ENCODE peak calls at places on chromosome 22, in seven cellular contexts. I, V, P, B, U, X and F are unnamed samples.

GRCh38 chr22:50012201-50013181 is at the start of gene IL17REL:
- DNase-seq in B (peak), V (no peak), I (no peak), P (no peak), U (no peak), X (no peak), F (no peak)

GRCh38 chr22:47094861-47095330 is 332.4 kb downstream of the TBC1D22A start:
- DNase-seq in I (no peak), P (no peak), B (no peak), X (no peak), V (no peak), U (no peak), F (no peak)

GRCh38 chr22:23218867-23219251 is 38.5 kb downstream of the BCR start:
- DNase-seq in V (no peak), X (peak), I (no peak), P (no peak), B (peak), U (no peak), F (no peak)

GRCh38 chr22:24827305-24827704 is 21.3 kb downstream of the SGSM1 start:
- DNase-seq in P (no peak), B (no peak), X (no peak), I (no peak), V (no peak), U (no peak), F (no peak)

GRCh38 chr22:22943521-22944267 is 56.1 kb downstream of the IGLL5 start:
- DNase-seq in X (no peak), U (no peak), I (no peak), B (peak), V (no peak), P (peak), F (no peak)

GRCh38 chr22:29733362-29734322 is 13.8 kb downstream of the CABP7 start:
- DNase-seq in X (no peak), U (peak), I (no peak), B (peak), V (no peak), P (no peak), F (no peak)

GRCh38 chr22:46007003-46007847 is 30.3 kb upstream of the WNT7B start:
- DNase-seq in I (peak), V (no peak), X (no peak), U (no peak), B (peak), P (no peak), F (no peak)

GRCh38 chr22:42992092-42992491 is 22.9 kb downstream of the PACSIN2 start:
- DNase-seq in X (no peak), B (no peak), P (no peak), V (no peak), I (no peak), U (no peak), F (no peak)

GRCh38 chr22:40058265-40058664 is 63.5 kb downstream of the FAM83F start:
- DNase-seq in V (no peak), I (no peak), B (no peak), P (no peak), U (no peak), X (no peak), F (no peak)

GRCh38 chr22:22772396-22772795 is 115.2 kb upstream of the IGLL5 start:
- DNase-seq in U (no peak), P (no peak), V (no peak), I (no peak), X (no peak), B (no peak), F (no peak)

GRCh38 chr22:24494535-24495364 is at the start of gene UPB1:
- DNase-seq in U (no peak), P (no peak), B (no peak), V (no peak), I (no peak), X (no peak), F (no peak)

GRCh38 chr22:37624017-37624365 is 15.4 kb downstream of the GGA1 start:
- DNase-seq in I (no peak), V (no peak), U (no peak), X (no peak), P (no peak), B (no peak), F (no peak)

GRCh38 chr22:46122511-46122971 is 27.8 kb upstream of the PPARA start:
- DNase-seq in V (no peak), P (peak), U (no peak), I (peak), X (peak), B (peak), F (no peak)

GRCh38 chr22:46250035-46250782 is at the start of gene CDPF1:
- DNase-seq in B (peak), U (peak), X (peak), V (peak), P (peak), I (peak), F (no peak)

GRCh38 chr22:17675584-17675983 is 37.0 kb downstream of the BCL2L13 start:
- DNase-seq in U (no peak), I (no peak), P (no peak), V (no peak), B (no peak), X (no peak), F (no peak)

GRCh38 chr22:20523118-20523983 is 15.9 kb downstream of the MED15 start:
- DNase-seq in V (no peak), B (no peak), I (no peak), P (peak), U (no peak), X (no peak), F (no peak)

GRCh38 chr22:21044931-21045584 is 688 bp upstream of the LRRC74B start:
- DNase-seq in U (no peak), V (no peak), B (peak), X (no peak), P (peak), I (no peak), F (no peak)

GRCh38 chr22:49803134-49803533 is 24.5 kb downstream of the BRD1 start:
- DNase-seq in U (no peak), B (no peak), I (no peak), P (no peak), V (no peak), X (no peak), F (no peak)

GRCh38 chr22:42717197-42717967 is 3.3 kb downstream of the A4GALT start:
- DNase-seq in B (no peak), I (no peak), V (peak), U (no peak), X (no peak), P (peak), F (no peak)

GRCh38 chr22:45887202-45888131 is 89.5 kb downstream of the WNT7B start:
- DNase-seq in U (no peak), X (no peak), P (no peak), I (no peak), B (no peak), V (no peak), F (no peak)

GRCh38 chr22:31098633-31099110 is 8.7 kb downstream of the SELENOM start:
- DNase-seq in V (no peak), X (no peak), P (peak), U (no peak), I (no peak), B (peak), F (no peak)

GRCh38 chr22:20244744-20245576 is 23.2 kb downstream of the RTN4R start:
- DNase-seq in B (peak), X (no peak), I (no peak), U (no peak), P (peak), V (no peak), F (no peak)

GRCh38 chr22:42168476-42168875 is 37.9 kb upstream of the CYP2D6 start:
- DNase-seq in P (no peak), B (no peak), V (no peak), U (no peak), X (no peak), I (no peak), F (no peak)

GRCh38 chr22:32850591-32851517 is 49.3 kb downstream of the TIMP3 start:
- DNase-seq in U (no peak), I (no peak), B (no peak), X (no peak), V (no peak), P (no peak), F (no peak)

GRCh38 chr22:24989541-24989951 is 37.0 kb downstream of the KIAA1671 start:
- DNase-seq in X (no peak), U (no peak), B (no peak), P (no peak), V (no peak), I (no peak), F (no peak)

GRCh38 chr22:23243859-23244689 is 63.8 kb downstream of the BCR start:
- DNase-seq in B (no peak), V (no peak), P (no peak), U (no peak), I (no peak), X (no peak), F (no peak)

GRCh38 chr22:41642711-41643110 is 21.6 kb downstream of the XRCC6 start:
- DNase-seq in U (no peak), I (no peak), P (no peak), V (no peak), X (no peak), B (no peak), F (no peak)

GRCh38 chr22:49608228-49608627 is 219.4 kb downstream of the BRD1 start:
- DNase-seq in V (no peak), P (no peak), B (no peak), X (no peak), I (no peak), U (no peak), F (no peak)

GRCh38 chr22:24155597-24156145 is 25.6 kb upstream of the SUSD2 start:
- DNase-seq in U (no peak), I (no peak), X (peak), B (peak), P (peak), V (no peak), F (no peak)

GRCh38 chr22:45997077-45997774 is 20.3 kb upstream of the WNT7B start:
- DNase-seq in P (peak), X (no peak), I (no peak), V (no peak), B (no peak), U (no peak), F (no peak)

GRCh38 chr22:32700186-32700882 is 101.2 kb upstream of the TIMP3 start:
- DNase-seq in P (no peak), B (no peak), I (no peak), U (no peak), V (no peak), X (peak), F (no peak)

GRCh38 chr22:29011200-29011867 is 50.3 kb downstream of the C22orf31 start:
- DNase-seq in U (no peak), X (no peak), V (no peak), P (no peak), B (no peak), I (no peak), F (no peak)

GRCh38 chr22:25494774-25495173 is 69.7 kb upstream of the GRK3 start:
- DNase-seq in P (no peak), B (no peak), V (no peak), U (peak), I (no peak), X (no peak), F (no peak)

GRCh38 chr22:20111045-20111688 is 4.7 kb upstream of the RANBP1 start:
- DNase-seq in V (no peak), B (peak), P (peak), U (no peak), X (peak), I (peak), F (no peak)

GRCh38 chr22:27490080-27490479 is 311.5 kb downstream of the MN1 start:
- DNase-seq in I (no peak), X (no peak), U (no peak), V (no peak), P (no peak), B (no peak), F (no peak)
- TF ChIP-seq CTCF in I (no peak), X (no peak), U (no peak), V (no peak), P (no peak), B (no peak), F (no peak)

GRCh38 chr22:48488149-48488551 is 1339.5 kb downstream of the BRD1 start:
- DNase-seq in I (no peak), V (no peak), U (no peak), P (no peak), B (peak), X (no peak), F (no peak)

GRCh38 chr22:48491451-48491941 is 1336.2 kb downstream of the BRD1 start:
- DNase-seq in U (no peak), B (no peak), P (no peak), X (no peak), I (no peak), V (no peak), F (no peak)

GRCh38 chr22:48490513-48491411 is 1336.9 kb downstream of the BRD1 start:
- DNase-seq in I (no peak), U (no peak), V (no peak), B (no peak), P (no peak), X (no peak), F (no peak)

GRCh38 chr22:48488611-48489456 is 1338.8 kb downstream of the BRD1 start:
- DNase-seq in U (no peak), I (no peak), X (no peak), P (no peak), V (no peak), B (peak), F (no peak)

DNA sequence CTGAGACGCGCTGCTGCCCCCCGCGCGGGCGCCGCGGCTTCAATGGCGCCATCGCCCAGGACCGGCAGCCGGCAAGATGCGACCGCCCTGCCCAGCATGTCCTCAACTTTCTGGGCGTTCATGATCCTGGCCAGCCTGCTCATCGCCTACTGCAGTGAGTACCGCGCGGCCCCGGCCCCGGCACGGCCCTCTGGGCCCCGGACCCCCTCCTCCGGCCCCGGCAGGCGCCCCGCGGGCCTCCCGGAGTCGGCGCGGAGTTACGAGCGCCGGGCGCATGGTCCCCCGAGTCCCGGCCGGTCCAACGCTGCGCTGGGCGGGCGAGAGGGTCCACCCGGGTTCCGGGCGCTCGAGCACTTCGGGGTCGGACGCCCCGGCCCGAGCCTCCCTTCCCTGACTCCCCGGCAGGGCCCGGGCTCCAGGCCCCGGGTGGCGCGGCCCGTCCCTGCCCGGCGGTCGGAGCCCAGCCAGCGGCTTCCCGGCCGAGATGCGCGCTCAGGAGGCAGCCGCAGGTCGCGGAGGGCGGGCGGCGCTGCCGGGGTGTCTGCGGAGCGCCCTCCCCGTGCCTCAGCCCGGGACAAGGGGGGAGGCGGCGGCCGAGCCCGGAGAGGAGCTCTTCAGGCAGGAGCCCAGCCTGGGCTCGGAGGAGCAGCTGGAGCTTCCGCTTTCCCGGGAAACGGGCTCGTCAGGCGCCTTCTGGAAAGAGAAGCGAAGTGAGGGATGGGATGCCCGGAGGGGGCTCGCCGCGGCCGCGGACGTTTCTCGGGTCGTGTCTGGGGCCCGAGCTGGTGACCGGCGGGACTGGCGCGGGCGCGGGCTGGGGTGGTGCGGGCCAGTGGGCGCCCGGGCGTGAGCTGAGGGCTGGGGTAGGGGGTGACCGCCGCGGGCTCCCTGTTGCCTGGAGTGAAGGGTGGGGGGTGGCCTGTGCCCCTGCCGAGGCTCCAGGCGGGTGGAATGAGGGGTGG is 1337.8 kb downstream of the BRD1 start:
- DNase-seq in I (no peak), X (no peak), U (no peak), P (no peak), B (peak), V (no peak), F (no peak)
- TF ChIP-seq SIN3A in I (no peak), X (no peak), U (no peak), P (no peak), B (no peak), V (no peak), F (no peak)

DNA sequence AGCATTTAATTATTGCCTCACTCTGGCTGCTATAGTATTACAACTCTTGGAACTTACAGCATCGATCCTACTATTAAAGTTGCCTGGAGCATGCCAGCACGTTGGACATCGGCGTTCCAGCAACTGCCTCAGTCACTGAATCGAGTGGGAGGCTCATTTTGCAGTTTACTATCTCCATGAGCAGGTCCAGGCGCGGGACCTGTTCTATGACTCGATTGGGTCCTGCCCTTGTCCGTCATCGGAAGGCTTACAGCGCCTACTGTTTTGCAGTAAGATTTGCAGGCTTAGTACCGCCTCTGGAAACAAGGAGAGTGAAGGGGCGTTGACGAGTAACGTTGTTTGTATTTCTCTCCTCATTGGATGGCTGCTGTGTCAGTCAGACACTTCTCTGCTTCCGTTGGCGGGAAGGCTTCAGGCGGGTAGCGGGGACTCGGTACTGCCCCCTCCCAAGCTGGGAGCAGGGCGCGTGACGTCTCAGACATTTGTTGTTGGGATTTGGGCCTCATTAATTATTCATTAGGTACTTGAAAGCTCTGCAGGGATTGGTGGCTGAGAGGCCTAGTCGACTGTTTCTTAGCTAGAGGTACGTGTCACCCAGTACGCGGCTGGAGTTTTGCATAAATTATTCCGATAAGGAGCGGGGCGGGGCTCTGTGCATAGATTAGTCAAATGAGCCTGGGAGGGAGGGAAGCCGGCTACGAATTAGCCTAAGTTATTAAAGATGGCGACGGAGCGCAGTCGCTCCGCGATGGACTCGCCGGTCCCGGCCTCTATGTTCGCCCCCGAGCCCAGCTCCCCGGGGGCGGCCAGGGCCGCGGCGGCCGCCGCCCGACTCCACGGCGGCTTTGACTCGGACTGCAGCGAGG is at the start of gene GTPBP1:
- DNase-seq in B (peak), I (peak), P (peak), U (peak), X (peak), V (peak), F (peak)
- TF ChIP-seq CTCF in B (no peak), I (no peak), P (no peak), U (no peak), X (peak), V (no peak), F (no peak)

DNA sequence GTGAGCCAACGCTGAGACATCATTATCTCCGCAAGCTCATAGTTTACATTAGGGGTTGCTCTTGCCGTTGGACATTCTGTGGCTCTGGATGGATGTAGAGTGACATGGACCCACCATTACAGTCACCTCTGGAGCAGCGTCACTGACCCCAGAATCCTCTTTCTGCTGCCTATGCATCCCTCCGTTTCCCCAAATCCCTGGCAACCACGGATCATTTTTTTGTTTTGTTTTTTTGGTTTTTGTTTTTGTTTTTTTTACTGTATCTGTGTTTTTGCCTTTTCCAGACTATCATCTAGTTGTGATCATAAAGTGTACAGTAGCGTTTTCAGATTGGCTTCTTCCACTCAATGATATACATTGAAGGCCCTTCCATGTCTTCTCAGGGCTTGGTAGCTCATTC is 4.0 kb downstream of the PARVB start:
- DNase-seq in V (no peak), X (no peak), U (no peak), B (no peak), P (no peak), I (no peak), F (no peak)
- TF ChIP-seq SIN3A in V (no peak), X (no peak), U (no peak), B (no peak), P (no peak), I (no peak), F (no peak)

DNA sequence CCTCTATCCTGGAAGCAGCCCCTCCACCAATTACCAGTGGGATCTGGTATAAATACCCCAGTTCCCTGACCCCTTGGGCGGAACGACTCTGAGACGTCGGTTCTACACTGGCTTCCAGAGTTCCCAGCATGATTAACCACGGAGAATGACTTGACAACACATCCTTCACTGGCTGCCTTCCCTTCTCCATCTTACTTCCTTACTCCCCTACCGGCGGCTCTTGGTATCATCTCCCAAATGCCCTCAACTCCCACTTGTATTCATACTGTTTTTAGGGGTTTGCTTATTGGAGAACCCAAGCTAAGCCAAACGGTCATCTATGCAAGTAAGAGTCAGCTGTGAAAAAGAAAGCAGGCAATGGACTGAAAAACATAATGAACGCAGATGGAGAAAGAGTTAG is 56.1 kb downstream of the APOL3 start:
- DNase-seq in I (no peak), V (no peak), B (no peak), U (no peak), P (peak), X (no peak), F (no peak)
- TF ChIP-seq CTCF in I (peak), V (peak), B (no peak), U (no peak), P (peak), X (no peak), F (no peak)

DNA sequence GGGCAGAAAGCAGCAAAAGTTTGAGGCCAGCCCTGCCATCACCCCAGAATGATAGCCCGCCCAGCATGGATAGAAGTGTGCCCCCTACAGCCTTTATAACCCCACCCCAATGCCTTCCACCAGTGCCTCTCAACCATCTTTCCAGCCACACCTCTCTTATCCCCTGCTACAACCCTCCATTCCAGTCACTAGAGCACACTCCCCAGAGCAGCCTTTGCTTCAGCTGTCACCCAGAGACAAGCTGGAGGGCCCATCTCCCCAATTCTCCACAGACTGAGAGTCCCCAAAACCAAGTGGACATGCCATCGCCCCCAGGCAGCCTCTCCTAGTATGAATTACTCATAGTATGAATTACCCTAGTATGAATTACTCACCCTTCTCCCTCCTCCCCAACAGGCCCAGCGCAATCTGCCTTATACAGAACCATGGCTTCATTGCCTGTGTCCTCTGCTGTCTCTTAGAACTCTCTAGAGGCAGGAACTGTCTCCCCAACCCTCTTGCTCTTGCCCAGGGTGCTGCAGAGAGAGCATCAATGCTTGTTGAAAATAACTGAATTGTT is 24.9 kb downstream of the MYH9 start:
- DNase-seq in I (no peak), X (no peak), P (no peak), U (no peak), V (no peak), B (no peak), F (no peak)
- TF ChIP-seq SIN3A in I (no peak), X (no peak), P (no peak), U (no peak), V (no peak), B (no peak), F (no peak)